ENCODE peak calls at places on chromosomes 7 and 10, in five cellular contexts. One of them, this sample, is unnamed.

GRCh38 chr10:104706886-104707285 is 65.8 kb downstream of the SORCS3 start:
- DNase-seq in mesenchymal stem cell: no peak
- DNase-seq in IMR-90: no peak
- DNase-seq in H1: no peak
- DNase-seq in H9: no peak
- DNase-seq in this sample: no peak

GRCh38 chr10:58477122-58477521 is 35.5 kb upstream of the BICC1 start:
- DNase-seq in H9: peak
- DNase-seq in H1: no peak
- DNase-seq in IMR-90: peak
- DNase-seq in mesenchymal stem cell: no peak
- DNase-seq in this sample: no peak

GRCh38 chr10:114850126-114850525 is 28.5 kb downstream of the FHIP2A start:
- DNase-seq in IMR-90: no peak
- DNase-seq in mesenchymal stem cell: no peak
- DNase-seq in H1: no peak
- DNase-seq in H9: no peak
- DNase-seq in this sample: no peak

GRCh38 chr10:69865450-69865849 is 63.7 kb downstream of the COL13A1 start:
- DNase-seq in IMR-90: no peak
- DNase-seq in H1: no peak
- DNase-seq in H9: no peak
- DNase-seq in mesenchymal stem cell: no peak
- DNase-seq in this sample: no peak

GRCh38 chr7:108054537-108054936 is 51.6 kb upstream of the LAMB1 start:
- DNase-seq in IMR-90: no peak
- DNase-seq in mesenchymal stem cell: no peak
- DNase-seq in H1: no peak
- DNase-seq in H9: no peak
- DNase-seq in this sample: no peak

GRCh38 chr10:4770766-4771553 is 55.0 kb upstream of the AKR1E2 start:
- DNase-seq in H1: no peak
- DNase-seq in IMR-90: peak
- DNase-seq in mesenchymal stem cell: peak
- DNase-seq in H9: no peak
- DNase-seq in this sample: no peak

GRCh38 chr10:22685926-22686325 is 28.5 kb downstream of the PIP4K2A start:
- DNase-seq in H9: no peak
- DNase-seq in IMR-90: no peak
- DNase-seq in mesenchymal stem cell: no peak
- DNase-seq in H1: no peak
- DNase-seq in this sample: no peak

GRCh38 chr7:31020652-31021051 is 31.5 kb upstream of the ADCYAP1R1 start:
- DNase-seq in H9: peak
- DNase-seq in IMR-90: no peak
- DNase-seq in H1: no peak
- DNase-seq in mesenchymal stem cell: no peak
- DNase-seq in this sample: no peak

GRCh38 chr10:71999360-72000072 is 35.3 kb downstream of the CHST3 start:
- DNase-seq in H9: no peak
- DNase-seq in H1: no peak
- DNase-seq in mesenchymal stem cell: peak
- DNase-seq in IMR-90: peak
- DNase-seq in this sample: no peak

DNA sequence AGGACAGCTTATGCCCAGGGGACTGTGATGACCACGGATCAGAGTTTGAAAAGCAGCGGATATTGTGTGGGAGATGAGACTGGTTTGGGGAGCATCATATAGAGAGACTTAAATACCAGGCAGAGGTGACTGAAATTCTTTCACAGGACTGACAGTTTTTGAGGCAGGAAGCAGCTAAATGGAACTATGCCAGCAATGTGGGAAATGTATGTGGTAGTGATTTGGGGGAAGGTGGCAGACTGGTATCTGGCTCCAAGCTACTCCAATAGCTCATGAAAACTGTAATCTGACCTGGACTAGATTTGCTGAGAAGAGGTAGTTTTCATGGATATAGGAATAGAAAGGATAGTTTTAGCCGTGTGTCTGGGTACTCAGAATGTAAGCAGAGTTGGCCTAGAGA is 592.6 kb downstream of the REEP3 start:
- DNase-seq in IMR-90: no peak
- DNase-seq in H9: peak
- DNase-seq in mesenchymal stem cell: no peak
- DNase-seq in H1: no peak
- DNase-seq in this sample: no peak
- H2BK5ac ChIP-seq in IMR-90: no peak
- H2BK5ac ChIP-seq in H9: no peak
- H2BK5ac ChIP-seq in mesenchymal stem cell: no peak
- H2BK5ac ChIP-seq in H1: no peak
- H2BK5ac ChIP-seq in this sample: no peak

DNA sequence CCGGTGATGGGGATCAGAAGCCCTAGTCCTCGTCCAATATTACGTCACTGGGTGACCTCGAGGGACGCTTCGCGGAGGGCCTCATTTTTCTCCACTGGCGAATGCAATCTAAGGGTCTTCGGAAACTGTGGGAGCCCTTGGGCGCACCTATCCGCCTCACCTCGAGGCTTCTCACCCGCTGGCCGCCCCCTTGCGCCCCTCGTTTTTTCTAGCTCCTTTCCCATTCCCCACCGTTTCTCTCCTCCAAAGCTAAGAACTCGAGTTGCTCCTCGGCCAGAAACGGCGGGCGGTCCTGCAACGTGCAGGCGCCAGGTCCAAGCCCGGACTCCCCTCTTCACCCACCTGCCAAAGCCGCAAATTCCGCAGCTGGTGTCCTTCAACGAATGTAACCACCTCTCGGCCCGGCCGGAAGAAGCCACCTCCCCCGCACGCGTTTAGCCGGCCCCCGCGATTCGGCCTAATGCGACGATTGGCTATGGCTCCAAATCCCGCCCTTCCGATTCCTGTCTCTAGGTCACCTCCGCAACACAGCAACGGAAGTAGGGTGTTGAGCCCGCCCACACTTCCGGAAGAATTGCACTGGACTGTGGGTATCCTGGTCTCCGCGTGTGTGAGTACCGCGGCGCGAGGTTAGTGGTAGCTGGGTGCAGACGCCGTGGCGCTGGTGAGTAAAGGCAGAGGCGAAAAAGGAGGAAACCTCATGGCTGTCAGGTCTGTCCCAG is at the start of the genes ATP5MK and PDCD11:
- DNase-seq in mesenchymal stem cell: peak
- DNase-seq in H1: peak
- DNase-seq in H9: peak
- DNase-seq in IMR-90: peak
- DNase-seq in this sample: peak
- H4K91ac ChIP-seq in mesenchymal stem cell: peak
- H4K91ac ChIP-seq in H1: no peak
- H4K91ac ChIP-seq in H9: no peak
- H4K91ac ChIP-seq in IMR-90: peak
- H4K91ac ChIP-seq in this sample: no peak

GRCh38 chr7:131627589-131628212 is 71.3 kb upstream of the PODXL start:
- DNase-seq in H9: no peak
- DNase-seq in IMR-90: no peak
- DNase-seq in mesenchymal stem cell: no peak
- DNase-seq in H1: no peak
- DNase-seq in this sample: no peak
- H2BK15ac ChIP-seq in H9: no peak
- H2BK15ac ChIP-seq in IMR-90: peak
- H2BK15ac ChIP-seq in mesenchymal stem cell: no peak
- H2BK15ac ChIP-seq in H1: peak
- H2BK15ac ChIP-seq in this sample: no peak

GRCh38 chr10:106023329-106023728 is 1141.2 kb downstream of the SORCS1 start:
- DNase-seq in H1: no peak
- DNase-seq in mesenchymal stem cell: no peak
- DNase-seq in H9: no peak
- DNase-seq in IMR-90: no peak
- DNase-seq in this sample: no peak
- H2BK5ac ChIP-seq in H1: no peak
- H2BK5ac ChIP-seq in mesenchymal stem cell: no peak
- H2BK5ac ChIP-seq in H9: no peak
- H2BK5ac ChIP-seq in IMR-90: no peak
- H2BK5ac ChIP-seq in this sample: no peak

GRCh38 chr10:88033380-88033779 is 170.0 kb downstream of the PTEN start:
- DNase-seq in IMR-90: no peak
- DNase-seq in H9: no peak
- DNase-seq in H1: no peak
- DNase-seq in mesenchymal stem cell: no peak
- DNase-seq in this sample: no peak
- H4K91ac ChIP-seq in IMR-90: no peak
- H4K91ac ChIP-seq in H9: no peak
- H4K91ac ChIP-seq in H1: no peak
- H4K91ac ChIP-seq in mesenchymal stem cell: no peak
- H4K91ac ChIP-seq in this sample: no peak

DNA sequence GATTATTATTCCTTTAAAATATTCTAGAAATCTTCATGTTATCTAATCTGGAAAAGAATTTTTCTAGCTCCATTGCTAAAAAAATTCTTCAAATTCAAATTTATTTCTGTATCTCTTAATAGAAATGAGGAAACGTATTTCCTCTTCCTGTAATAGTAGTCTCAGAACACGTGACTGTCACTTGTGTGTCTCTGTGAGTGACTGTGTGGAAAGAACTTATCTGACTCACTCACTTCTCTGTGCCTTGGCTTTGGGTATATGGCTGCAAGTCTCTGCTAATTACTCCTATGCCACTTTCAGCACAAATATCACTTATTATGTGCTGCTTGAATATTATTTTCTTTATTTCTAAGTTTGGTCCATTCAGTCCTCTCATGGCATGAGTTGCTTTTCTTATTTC is 132.7 kb downstream of the CNTNAP2 start:
- DNase-seq in IMR-90: no peak
- DNase-seq in H1: no peak
- DNase-seq in H9: no peak
- DNase-seq in mesenchymal stem cell: no peak
- DNase-seq in this sample: no peak
- H2BK15ac ChIP-seq in IMR-90: no peak
- H2BK15ac ChIP-seq in H1: peak
- H2BK15ac ChIP-seq in H9: no peak
- H2BK15ac ChIP-seq in mesenchymal stem cell: no peak
- H2BK15ac ChIP-seq in this sample: no peak

GRCh38 chr7:4772306-4772705 is 3.1 kb upstream of the AP5Z1 start:
- DNase-seq in H9: no peak
- DNase-seq in H1: no peak
- DNase-seq in mesenchymal stem cell: no peak
- DNase-seq in IMR-90: no peak
- DNase-seq in this sample: no peak

GRCh38 chr7:4774007-4774406 is 1.4 kb upstream of the AP5Z1 start:
- DNase-seq in IMR-90: no peak
- DNase-seq in H9: no peak
- DNase-seq in H1: no peak
- DNase-seq in mesenchymal stem cell: no peak
- DNase-seq in this sample: no peak

GRCh38 chr7:4776160-4776623 is 769 bp downstream of the AP5Z1 start:
- DNase-seq in H9: no peak
- DNase-seq in mesenchymal stem cell: no peak
- DNase-seq in IMR-90: no peak
- DNase-seq in H1: no peak
- DNase-seq in this sample: no peak

GRCh38 chr7:4775281-4776159 is at the start of gene AP5Z1:
- DNase-seq in H1: peak
- DNase-seq in mesenchymal stem cell: peak
- DNase-seq in IMR-90: peak
- DNase-seq in H9: peak
- DNase-seq in this sample: peak

GRCh38 chr7:4774804-4775280 is 581 bp upstream of the AP5Z1 start:
- DNase-seq in mesenchymal stem cell: no peak
- DNase-seq in H9: no peak
- DNase-seq in H1: no peak
- DNase-seq in IMR-90: peak
- DNase-seq in this sample: no peak
- H2BK5ac ChIP-seq in mesenchymal stem cell: peak
- H2BK5ac ChIP-seq in H9: peak
- H2BK5ac ChIP-seq in H1: peak
- H2BK5ac ChIP-seq in IMR-90: peak
- H2BK5ac ChIP-seq in this sample: peak